ENCODE peak calls at places on chromosomes 6 and 20, in four cellular contexts. M, B, D and K are unnamed samples.

GRCh38 chr6:39361657-39362486 is 39.4 kb upstream of the KCNK16 start:
- DNase-seq in M (peak; percentile 74), D (peak; percentile 65), B (peak; percentile 92), K (peak; percentile 81)

GRCh38 chr6:49504666-49505065 is 4.9 kb downstream of the GLYATL3 start:
- DNase-seq in D (no peak), B (no peak), M (no peak), K (no peak)

GRCh38 chr20:61573415-61574305 is 321.6 kb downstream of the CDH4 start:
- DNase-seq in B (no peak), D (no peak), M (no peak), K (no peak)

GRCh38 chr6:47044418-47044817 is 2.3 kb upstream of the ADGRF1 start:
- DNase-seq in M (no peak), D (no peak), B (no peak), K (no peak)

GRCh38 chr6:139514819-139515218 is 140.4 kb upstream of the CITED2 start:
- DNase-seq in D (no peak), B (no peak), M (no peak), K (no peak)

GRCh38 chr6:98137391-98137790 is 697.0 kb upstream of the POU3F2 start:
- DNase-seq in M (no peak), B (no peak), D (no peak), K (no peak)

GRCh38 chr20:59561228-59561605 is 43.1 kb upstream of the PHACTR3 start:
- DNase-seq in B (no peak), D (no peak), M (no peak), K (no peak)

GRCh38 chr20:64055893-64056638 is 6.6 kb upstream of the SOX18 start:
- DNase-seq in D (no peak), M (no peak), B (no peak), K (no peak)

GRCh38 chr20:19502169-19502568 is 255.9 kb upstream of the RIN2 start:
- DNase-seq in B (no peak), D (no peak), M (no peak), K (no peak)

GRCh38 chr6:41689171-41690008 is 46.0 kb downstream of the TFEB start:
- DNase-seq in B (peak; percentile 57), M (no peak), D (no peak), K (no peak)

GRCh38 chr6:81241717-81242116 is 510.8 kb downstream of the TENT5A start:
- DNase-seq in M (no peak), B (peak; percentile 49), D (no peak), K (no peak)

GRCh38 chr6:32151885-32152311 is at the start of gene PRRT1:
- DNase-seq in M (no peak), D (no peak), B (peak; percentile 80), K (no peak)

GRCh38 chr6:84546427-84546914 is 217.9 kb downstream of the TBX18 start:
- DNase-seq in B (peak; percentile 73), M (no peak), D (no peak), K (no peak)

GRCh38 chr6:115882174-115882573 is 178.5 kb downstream of the FRK start:
- DNase-seq in M (no peak), D (no peak), B (no peak), K (no peak)

GRCh38 chr20:61576372-61576771 is 324.3 kb downstream of the CDH4 start:
- DNase-seq in M (no peak), B (no peak), D (no peak), K (no peak)

GRCh38 chr20:44678247-44678646 is 26.7 kb upstream of the ADA start:
- DNase-seq in D (no peak), B (no peak), M (no peak), K (no peak)

GRCh38 chr20:2658414-2659354 is 5.3 kb downstream of the IDH3B start:
- DNase-seq in D (no peak), B (no peak), M (no peak), K (no peak)

GRCh38 chr6:96528193-96528592 is 6.6 kb downstream of the UFL1 start:
- DNase-seq in B (no peak), M (no peak), D (no peak), K (no peak)

GRCh38 chr20:63642518-63643247 is 10.5 kb downstream of the STMN3 start:
- DNase-seq in B (no peak), M (no peak), D (no peak), K (no peak)

GRCh38 chr6:7821426-7821825 is 89.2 kb downstream of the TXNDC5 start:
- DNase-seq in M (no peak), D (no peak), B (peak; percentile 42), K (no peak)

GRCh38 chr6:81614292-81614691 is 138.2 kb downstream of the TENT5A start:
- DNase-seq in D (no peak), B (peak; percentile 16), M (no peak), K (no peak)

GRCh38 chr6:15713325-15713724 is 50.5 kb upstream of the DTNBP1 start:
- DNase-seq in B (no peak), M (no peak), D (no peak), K (no peak)

GRCh38 chr6:155309150-155309549 is 5.1 kb downstream of the TFB1M start:
- DNase-seq in D (no peak), M (no peak), B (no peak), K (no peak)

GRCh38 chr20:10739575-10739974 is 65.8 kb upstream of the JAG1 start:
- DNase-seq in M (no peak), D (no peak), B (peak; percentile 41), K (no peak)

GRCh38 chr6:124961784-124962611 is at the start of gene RNF217:
- DNase-seq in D (peak; percentile 33), B (peak; percentile 84), M (peak; percentile 35), K (peak; percentile 15)